ENCODE peak calls at places on chromosomes 7 and 10, in five cellular contexts. B, S, C, I and A are unnamed samples.

GRCh38 chr7:66110861-66111260 is 3.8 kb upstream of the CRCP start:
- DNase-seq in C (no peak), S (peak; percentile 16), B (no peak), I (no peak), A (no peak)

GRCh38 chr10:104339469-104340098 is 1.3 kb upstream of the ITPRIP start:
- DNase-seq in B (peak; percentile 76), C (no peak), S (no peak), I (peak; percentile 90), A (no peak)

GRCh38 chr7:152383341-152384234 is 52.2 kb downstream of the KMT2C start:
- DNase-seq in C (no peak), I (no peak), B (no peak), S (no peak), A (peak; percentile 62)

GRCh38 chr7:158648787-158649186 is 55.8 kb downstream of the NCAPG2 start:
- DNase-seq in S (no peak), I (no peak), B (no peak), C (no peak), A (no peak)

GRCh38 chr10:14032406-14032998 is 298.2 kb downstream of the FRMD4A start:
- DNase-seq in I (no peak), C (no peak), S (peak; percentile 81), B (no peak), A (no peak)

GRCh38 chr10:67612577-67613537 is 83.1 kb downstream of the CTNNA3 start:
- DNase-seq in C (no peak), S (no peak), I (no peak), B (no peak), A (no peak)

GRCh38 chr7:139726485-139726869 is 51.3 kb downstream of the HIPK2 start:
- DNase-seq in S (no peak), B (no peak), C (no peak), I (no peak), A (no peak)

GRCh38 chr10:13613519-13613918 is 26.8 kb downstream of the PRPF18 start:
- DNase-seq in I (no peak), S (peak; percentile 47), C (no peak), B (peak; percentile 12), A (no peak)

GRCh38 chr7:103613655-103614642 is 167.9 kb upstream of the SLC26A5 start:
- DNase-seq in I (no peak), S (peak; percentile 34), C (no peak), B (no peak), A (no peak)

GRCh38 chr10:132849546-132850031 is 63.6 kb upstream of the NKX6-2 start:
- DNase-seq in C (no peak), S (no peak), B (no peak), I (no peak), A (peak; percentile 24)
- H3K4me1 ChIP-seq in C (no peaks in the 10 kb centered on the region), S (no peaks in the 10 kb centered on the region), B (no peaks in the 10 kb centered on the region), I (no peaks in the 10 kb centered on the region), A (no peaks in the 10 kb centered on the region)

GRCh38 chr10:99540673-99541531 is 8.2 kb downstream of the NKX2-3 start:
- DNase-seq in I (no peak), B (no peak), C (no peak), S (no peak), A (no peak)
- H3K4me3 ChIP-seq in I (peak overlapping the region; percentile 9), B (no peak overlapping the region), C (no peak overlapping the region), S (no peak overlapping the region), A (no peak overlapping the region)

GRCh38 chr10:86368987-86369386 is 2.4 kb upstream of the GRID1 start:
- DNase-seq in I (no peak), C (no peak), S (no peak), B (no peak), A (peak; percentile 4)

GRCh38 chr10:86368046-86368445 is 1.5 kb upstream of the GRID1 start:
- DNase-seq in I (no peak), B (no peak), C (no peak), S (no peak), A (peak; percentile 57)

GRCh38 chr10:86371116-86371515 is 4.5 kb upstream of the GRID1 start:
- DNase-seq in I (no peak), C (no peak), S (no peak), B (no peak), A (peak; percentile 1)

GRCh38 chr10:86371691-86372090 is 5.1 kb upstream of the GRID1 start:
- DNase-seq in C (no peak), I (no peak), S (no peak), B (no peak), A (no peak)

GRCh38 chr10:86370006-86370585 is 3.5 kb upstream of the GRID1 start:
- DNase-seq in S (no peak), C (no peak), B (no peak), I (no peak), A (peak; percentile 26)
- H3K27me3 ChIP-seq in S (peaks cover 35% of the 10 kb centered on the region), C (no peaks in the 10 kb centered on the region), B (no peaks in the 10 kb centered on the region), I (peaks cover 65% of the 10 kb centered on the region), A (no peaks in the 10 kb centered on the region)

DNA sequence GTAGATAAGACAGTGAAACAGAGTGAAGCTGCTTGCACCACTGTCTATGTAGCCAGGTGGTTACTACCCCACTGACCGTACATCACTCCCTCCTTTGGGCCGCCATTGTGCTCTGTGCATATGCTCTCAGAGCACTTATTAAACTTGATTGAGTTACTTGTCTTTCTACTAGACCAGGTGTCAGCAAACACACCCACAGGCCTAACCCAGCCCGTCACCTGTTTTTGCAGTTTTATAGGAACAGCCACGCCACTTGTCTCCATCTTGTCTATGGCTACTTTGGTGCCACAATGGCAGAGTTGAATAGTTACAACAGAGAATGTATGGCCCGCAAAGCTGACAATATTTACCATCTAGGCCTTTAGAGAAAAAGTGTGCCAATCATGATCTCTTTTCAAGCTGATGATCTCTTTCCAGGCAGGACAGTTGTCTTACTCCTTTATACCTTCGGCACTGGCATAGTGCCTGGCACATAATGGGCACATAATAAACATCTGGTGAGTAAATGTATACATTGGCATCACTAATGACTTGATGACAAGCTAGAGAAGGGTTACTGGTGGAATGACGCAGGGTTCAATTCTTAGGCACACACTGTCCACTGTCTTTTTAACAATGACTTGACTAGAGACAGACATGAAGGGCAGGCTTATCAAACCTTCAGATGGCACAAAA is 36.7 kb downstream of the SORBS1 start:
- DNase-seq in C (no peak), S (no peak), I (no peak), B (no peak), A (no peak)
- H3K4me1 ChIP-seq in C (peaks cover 38% of the 10 kb centered on the region), S (no peaks in the 10 kb centered on the region), I (peaks cover 9% of the 10 kb centered on the region), B (peaks cover 3% of the 10 kb centered on the region), A (peaks cover 22% of the 10 kb centered on the region)

GRCh38 chr10:35334297-35334696 is 2.0 kb upstream of the CCNY start:
- DNase-seq in I (no peak), C (no peak), B (no peak), S (no peak), A (no peak)

GRCh38 chr10:35329520-35329919 is 6.8 kb upstream of the CCNY start:
- DNase-seq in S (peak; percentile 77), I (no peak), C (no peak), B (no peak), A (no peak)

GRCh38 chr10:35335133-35335532 is 1.2 kb upstream of the CCNY start:
- DNase-seq in I (no peak), C (no peak), B (no peak), S (no peak), A (no peak)

GRCh38 chr10:35328404-35329037 is 7.8 kb upstream of the CCNY start:
- DNase-seq in B (no peak), I (no peak), S (no peak), C (no peak), A (no peak)

DNA sequence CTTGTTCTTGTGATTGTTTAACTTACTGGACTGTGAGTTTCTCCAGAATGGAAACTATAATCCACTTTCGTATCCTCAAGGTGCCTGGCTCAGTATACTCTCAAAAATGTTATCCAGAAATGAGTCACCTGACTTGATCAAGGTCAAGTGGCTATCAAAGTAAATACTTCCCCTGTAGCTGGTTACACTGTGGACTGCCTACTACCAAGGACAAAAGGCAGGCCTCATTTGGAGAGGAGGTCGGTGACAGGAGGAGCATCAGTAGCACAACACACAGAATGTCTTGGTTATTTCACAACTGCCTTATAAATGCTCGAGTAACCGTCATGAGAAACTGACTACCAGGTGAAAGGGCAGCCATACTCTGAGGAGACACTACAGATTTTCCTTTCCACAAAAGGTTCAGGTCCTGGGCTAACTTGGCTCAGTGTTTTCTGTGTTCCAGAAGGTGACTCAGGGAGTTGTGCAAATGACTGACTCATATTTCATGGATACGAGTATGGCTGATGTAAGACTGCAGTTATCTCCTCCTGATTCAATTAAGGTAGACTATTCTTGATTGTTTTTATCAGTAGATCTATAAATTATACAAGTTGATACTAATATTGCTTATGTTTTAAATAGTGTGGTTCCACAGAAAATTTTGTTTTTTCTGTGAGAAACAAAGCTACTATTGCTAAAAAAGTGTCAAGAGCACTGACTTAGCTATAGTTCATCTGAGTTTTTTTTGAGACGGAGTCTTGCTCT is 4.2 kb upstream of the CCNY start:
- DNase-seq in S (no peak), I (no peak), B (no peak), C (no peak), A (no peak)
- H3K4me3 ChIP-seq in S (no peak overlapping the region), I (no peak overlapping the region), B (no peak overlapping the region), C (no peak overlapping the region), A (no peak overlapping the region)

DNA sequence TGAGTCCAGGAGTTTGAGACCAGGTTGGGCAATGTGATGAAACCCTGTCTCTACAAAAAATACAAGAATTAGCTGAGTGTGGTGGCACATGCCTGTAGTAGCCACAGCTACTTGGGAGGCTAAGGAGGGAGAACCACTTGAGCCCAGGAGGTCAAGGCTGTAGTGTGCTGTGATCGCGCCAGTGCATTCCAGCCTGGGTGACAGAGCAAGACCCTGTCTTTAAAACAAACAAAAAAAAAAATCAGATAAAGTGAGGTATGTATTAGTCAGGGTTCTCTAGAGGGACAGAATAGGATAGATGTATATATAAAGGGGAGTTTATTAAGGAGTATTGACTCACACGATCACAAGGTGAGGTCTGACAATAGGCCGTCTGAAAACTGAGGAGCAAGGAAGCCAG is 101.5 kb upstream of the GPR26 start:
- DNase-seq in S (no peak), I (no peak), C (no peak), B (no peak), A (no peak)
- H3K27me3 ChIP-seq in S (no peaks in the 10 kb centered on the region), I (peaks cover 69% of the 10 kb centered on the region), C (no peaks in the 10 kb centered on the region), B (no peaks in the 10 kb centered on the region), A (peaks cover 2% of the 10 kb centered on the region)

DNA sequence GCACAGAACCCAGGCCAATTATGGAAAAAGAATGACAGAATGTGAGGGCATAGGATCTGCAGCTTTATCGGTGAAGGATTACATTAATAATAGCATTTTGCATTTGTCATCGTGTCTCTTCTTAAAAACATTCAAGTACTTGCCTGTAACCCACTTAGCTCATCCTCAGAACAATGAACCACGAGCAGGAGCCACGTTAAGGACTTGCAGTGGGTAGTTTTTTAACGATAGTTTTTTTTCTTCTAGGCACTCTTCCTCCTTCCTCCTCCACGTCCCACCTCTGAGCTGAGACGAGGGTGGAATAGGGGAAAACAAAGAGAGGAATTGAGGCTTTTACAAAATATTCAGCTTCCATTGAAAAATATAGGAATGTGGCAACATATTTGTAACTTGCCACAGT is 27.1 kb downstream of the CDHR3 start:
- DNase-seq in I (no peak), B (no peak), C (no peak), S (no peak), A (no peak)
- H3K4me1 ChIP-seq in I (peaks cover 6% of the 10 kb centered on the region), B (no peaks in the 10 kb centered on the region), C (peaks cover 2% of the 10 kb centered on the region), S (peaks cover 4% of the 10 kb centered on the region), A (no peaks in the 10 kb centered on the region)